ENCODE peak calls at places on chromosomes 16 and 17, in ten cellular contexts. One of them, this sample, is unnamed.

GRCh38 chr16:86512860-86513470 is 2.6 kb downstream of the FOXF1 start:
- DNase-seq in NCI-H2171 treated with DMSO at 0.1 percent for 48 hours: no peak
- DNase-seq in NCI-H1436: no peak
- DNase-seq in A673: no peak
- DNase-seq in head of caudate nucleus: no peak
- DNase-seq in AG09319: no peak
- DNase-seq in WTC11: no peak
- DNase-seq in EL: no peak
- DNase-seq in NCI-H2081: no peak
- DNase-seq in psoas muscle: no peak
- DNase-seq in this sample: no peak

GRCh38 chr17:1764274-1764673 is 2.4 kb downstream of the SERPINF1 start:
- DNase-seq in EL: peak
- DNase-seq in NCI-H2081: no peak
- DNase-seq in psoas muscle: peak
- DNase-seq in NCI-H2171 treated with DMSO at 0.1 percent for 48 hours: peak
- DNase-seq in A673: no peak
- DNase-seq in NCI-H1436: no peak
- DNase-seq in AG09319: peak
- DNase-seq in WTC11: no peak
- DNase-seq in head of caudate nucleus: no peak
- DNase-seq in this sample: no peak

GRCh38 chr16:84041421-84041820 is 1.2 kb downstream of the SLC38A8 start:
- DNase-seq in NCI-H1436: no peak
- DNase-seq in psoas muscle: no peak
- DNase-seq in EL: no peak
- DNase-seq in NCI-H2171 treated with DMSO at 0.1 percent for 48 hours: no peak
- DNase-seq in NCI-H2081: no peak
- DNase-seq in head of caudate nucleus: no peak
- DNase-seq in AG09319: no peak
- DNase-seq in A673: no peak
- DNase-seq in WTC11: no peak
- DNase-seq in this sample: no peak

GRCh38 chr17:78539771-78540170 is 37.4 kb downstream of the DNAH17 start:
- DNase-seq in NCI-H2171 treated with DMSO at 0.1 percent for 48 hours: no peak
- DNase-seq in A673: no peak
- DNase-seq in head of caudate nucleus: no peak
- DNase-seq in AG09319: no peak
- DNase-seq in WTC11: no peak
- DNase-seq in psoas muscle: no peak
- DNase-seq in EL: no peak
- DNase-seq in NCI-H2081: no peak
- DNase-seq in NCI-H1436: no peak
- DNase-seq in this sample: no peak

GRCh38 chr17:68182016-68182315 is 65.9 kb upstream of the AMZ2 start:
- DNase-seq in psoas muscle: no peak
- DNase-seq in head of caudate nucleus: no peak
- DNase-seq in WTC11: no peak
- DNase-seq in NCI-H2081: no peak
- DNase-seq in NCI-H1436: no peak
- DNase-seq in AG09319: no peak
- DNase-seq in NCI-H2171 treated with DMSO at 0.1 percent for 48 hours: no peak
- DNase-seq in A673: no peak
- DNase-seq in EL: no peak
- DNase-seq in this sample: no peak

GRCh38 chr17:55527520-55528118 is 16.4 kb upstream of the SMIM36 start:
- DNase-seq in NCI-H1436: no peak
- DNase-seq in WTC11: peak
- DNase-seq in EL: peak
- DNase-seq in AG09319: peak
- DNase-seq in head of caudate nucleus: peak
- DNase-seq in NCI-H2171 treated with DMSO at 0.1 percent for 48 hours: peak
- DNase-seq in A673: peak
- DNase-seq in NCI-H2081: peak
- DNase-seq in psoas muscle: no peak
- DNase-seq in this sample: peak

GRCh38 chr17:80598813-80599545 is 54.3 kb downstream of the RPTOR start:
- DNase-seq in EL: no peak
- DNase-seq in AG09319: no peak
- DNase-seq in NCI-H1436: no peak
- DNase-seq in head of caudate nucleus: no peak
- DNase-seq in NCI-H2081: no peak
- DNase-seq in WTC11: no peak
- DNase-seq in psoas muscle: no peak
- DNase-seq in NCI-H2171 treated with DMSO at 0.1 percent for 48 hours: peak
- DNase-seq in A673: no peak
- DNase-seq in this sample: no peak

GRCh38 chr16:69522732-69523404 is 42.9 kb upstream of the NFAT5 start:
- DNase-seq in head of caudate nucleus: no peak
- DNase-seq in NCI-H1436: peak
- DNase-seq in psoas muscle: no peak
- DNase-seq in WTC11: no peak
- DNase-seq in AG09319: no peak
- DNase-seq in EL: no peak
- DNase-seq in A673: peak
- DNase-seq in NCI-H2081: no peak
- DNase-seq in NCI-H2171 treated with DMSO at 0.1 percent for 48 hours: peak
- DNase-seq in this sample: no peak

GRCh38 chr17:47875011-47875471 is 21.0 kb upstream of the SP2 start:
- DNase-seq in A673: no peak
- DNase-seq in WTC11: no peak
- DNase-seq in NCI-H1436: no peak
- DNase-seq in psoas muscle: no peak
- DNase-seq in AG09319: no peak
- DNase-seq in head of caudate nucleus: no peak
- DNase-seq in NCI-H2171 treated with DMSO at 0.1 percent for 48 hours: peak
- DNase-seq in EL: peak
- DNase-seq in NCI-H2081: no peak
- DNase-seq in this sample: no peak

GRCh38 chr17:45718791-45719190 is 65.3 kb upstream of the CRHR1 start:
- DNase-seq in A673: no peak
- DNase-seq in NCI-H1436: no peak
- DNase-seq in NCI-H2171 treated with DMSO at 0.1 percent for 48 hours: no peak
- DNase-seq in NCI-H2081: no peak
- DNase-seq in EL: no peak
- DNase-seq in AG09319: no peak
- DNase-seq in head of caudate nucleus: no peak
- DNase-seq in psoas muscle: no peak
- DNase-seq in WTC11: no peak
- DNase-seq in this sample: no peak

GRCh38 chr16:21167929-21168602 is 9.6 kb downstream of the LDAF1 start:
- DNase-seq in EL: no peak
- DNase-seq in NCI-H2081: no peak
- DNase-seq in psoas muscle: no peak
- DNase-seq in NCI-H2171 treated with DMSO at 0.1 percent for 48 hours: no peak
- DNase-seq in NCI-H1436: no peak
- DNase-seq in head of caudate nucleus: no peak
- DNase-seq in AG09319: no peak
- DNase-seq in WTC11: no peak
- DNase-seq in A673: no peak
- DNase-seq in this sample: no peak

GRCh38 chr17:76107507-76107906 is 3.9 kb upstream of the EXOC7 start:
- DNase-seq in A673: peak
- DNase-seq in EL: no peak
- DNase-seq in WTC11: no peak
- DNase-seq in NCI-H2081: peak
- DNase-seq in head of caudate nucleus: no peak
- DNase-seq in psoas muscle: no peak
- DNase-seq in NCI-H1436: no peak
- DNase-seq in AG09319: no peak
- DNase-seq in NCI-H2171 treated with DMSO at 0.1 percent for 48 hours: no peak
- DNase-seq in this sample: no peak

GRCh38 chr16:21159281-21159951 is 942 bp downstream of the LDAF1 start:
- DNase-seq in NCI-H2171 treated with DMSO at 0.1 percent for 48 hours: no peak
- DNase-seq in NCI-H2081: no peak
- DNase-seq in psoas muscle: peak
- DNase-seq in NCI-H1436: no peak
- DNase-seq in head of caudate nucleus: peak
- DNase-seq in EL: no peak
- DNase-seq in AG09319: no peak
- DNase-seq in A673: no peak
- DNase-seq in WTC11: peak
- DNase-seq in this sample: no peak

GRCh38 chr16:70453891-70454220 is 539 bp upstream of the FCSK start:
- DNase-seq in head of caudate nucleus: no peak
- DNase-seq in AG09319: no peak
- DNase-seq in NCI-H1436: no peak
- DNase-seq in EL: no peak
- DNase-seq in psoas muscle: no peak
- DNase-seq in NCI-H2171 treated with DMSO at 0.1 percent for 48 hours: no peak
- DNase-seq in NCI-H2081: no peak
- DNase-seq in WTC11: no peak
- DNase-seq in A673: no peak
- DNase-seq in this sample: no peak

GRCh38 chr17:72529386-72529785 is 408.6 kb downstream of the SOX9 start:
- DNase-seq in NCI-H1436: no peak
- DNase-seq in head of caudate nucleus: no peak
- DNase-seq in psoas muscle: no peak
- DNase-seq in NCI-H2081: peak
- DNase-seq in EL: no peak
- DNase-seq in A673: no peak
- DNase-seq in AG09319: no peak
- DNase-seq in NCI-H2171 treated with DMSO at 0.1 percent for 48 hours: peak
- DNase-seq in WTC11: no peak
- DNase-seq in this sample: no peak

GRCh38 chr16:46673320-46674013 is 15.5 kb downstream of the VPS35 start:
- DNase-seq in head of caudate nucleus: no peak
- DNase-seq in NCI-H2171 treated with DMSO at 0.1 percent for 48 hours: peak
- DNase-seq in A673: peak
- DNase-seq in EL: peak
- DNase-seq in NCI-H2081: peak
- DNase-seq in NCI-H1436: peak
- DNase-seq in psoas muscle: peak
- DNase-seq in AG09319: no peak
- DNase-seq in WTC11: peak
- DNase-seq in this sample: no peak

GRCh38 chr17:79658811-79659207 is 48.0 kb upstream of the RBFOX3 start:
- DNase-seq in NCI-H2081: no peak
- DNase-seq in WTC11: peak
- DNase-seq in psoas muscle: no peak
- DNase-seq in EL: peak
- DNase-seq in head of caudate nucleus: no peak
- DNase-seq in A673: peak
- DNase-seq in NCI-H2171 treated with DMSO at 0.1 percent for 48 hours: no peak
- DNase-seq in AG09319: no peak
- DNase-seq in NCI-H1436: no peak
- DNase-seq in this sample: no peak

GRCh38 chr17:40181205-40181604 is 3.9 kb downstream of the RAPGEFL1 start:
- DNase-seq in NCI-H2171 treated with DMSO at 0.1 percent for 48 hours: no peak
- DNase-seq in NCI-H2081: no peak
- DNase-seq in AG09319: no peak
- DNase-seq in A673: no peak
- DNase-seq in EL: no peak
- DNase-seq in WTC11: no peak
- DNase-seq in psoas muscle: no peak
- DNase-seq in head of caudate nucleus: no peak
- DNase-seq in NCI-H1436: no peak
- DNase-seq in this sample: no peak

GRCh38 chr16:88854306-88855111 is 2.2 kb downstream of the GALNS start:
- DNase-seq in NCI-H2171 treated with DMSO at 0.1 percent for 48 hours: no peak
- DNase-seq in EL: no peak
- DNase-seq in NCI-H1436: no peak
- DNase-seq in A673: no peak
- DNase-seq in psoas muscle: no peak
- DNase-seq in head of caudate nucleus: no peak
- DNase-seq in AG09319: no peak
- DNase-seq in WTC11: no peak
- DNase-seq in NCI-H2081: no peak
- DNase-seq in this sample: no peak

GRCh38 chr16:48918520-48919258 is 308.7 kb upstream of the N4BP1 start:
- DNase-seq in EL: peak
- DNase-seq in AG09319: no peak
- DNase-seq in WTC11: no peak
- DNase-seq in A673: no peak
- DNase-seq in psoas muscle: no peak
- DNase-seq in NCI-H2171 treated with DMSO at 0.1 percent for 48 hours: no peak
- DNase-seq in NCI-H1436: no peak
- DNase-seq in NCI-H2081: no peak
- DNase-seq in head of caudate nucleus: no peak
- DNase-seq in this sample: no peak

GRCh38 chr16:55077231-55077630 is 146.6 kb downstream of the IRX5 start:
- DNase-seq in head of caudate nucleus: no peak
- DNase-seq in NCI-H1436: no peak
- DNase-seq in A673: no peak
- DNase-seq in NCI-H2171 treated with DMSO at 0.1 percent for 48 hours: no peak
- DNase-seq in AG09319: no peak
- DNase-seq in WTC11: no peak
- DNase-seq in EL: no peak
- DNase-seq in psoas muscle: no peak
- DNase-seq in NCI-H2081: no peak
- DNase-seq in this sample: no peak

GRCh38 chr17:63696381-63696961 is 3.5 kb downstream of the LIMD2 start:
- DNase-seq in NCI-H2081: no peak
- DNase-seq in EL: peak
- DNase-seq in A673: peak
- DNase-seq in NCI-H2171 treated with DMSO at 0.1 percent for 48 hours: no peak
- DNase-seq in head of caudate nucleus: no peak
- DNase-seq in AG09319: no peak
- DNase-seq in NCI-H1436: peak
- DNase-seq in psoas muscle: no peak
- DNase-seq in WTC11: peak
- DNase-seq in this sample: no peak

This sample was measured in NCI-H1930.